ENCODE peak calls at places on chromosome 4, in five cellular contexts. V is K562, R is GM12891, X is HepG2, M is H1. A is an unnamed sample.

GRCh38 chr4:38308728-38309315 is 348.6 kb downstream of the PTTG2 start:
- DNase-seq in V (no peak), R (no peak), X (no peak), M (no peak), A (no peak)

GRCh38 chr4:158588777-158589176 is 67.1 kb downstream of the RXFP1 start:
- DNase-seq in V (no peak), R (no peak), X (no peak), M (no peak), A (no peak)

GRCh38 chr4:53043900-53044650 is 182.0 kb downstream of the RASL11B start:
- DNase-seq in V (no peak), R (no peak), X (no peak), M (no peak), A (no peak)

GRCh38 chr4:113732923-113733527 is 28.5 kb downstream of the CAMK2D start:
- DNase-seq in V (no peak), R (no peak), X (no peak), M (no peak), A (no peak)

GRCh38 chr4:89001647-89002518 is 55.1 kb downstream of the FAM13A start:
- DNase-seq in V (no peak), R (no peak), X (no peak), M (no peak), A (no peak)

GRCh38 chr4:107760281-107760947 is 40.4 kb upstream of the PAPSS1 start:
- DNase-seq in V (no peak), R (no peak), X (peak; percentile 23), M (no peak), A (no peak)

GRCh38 chr4:4941741-4942140 is 77.5 kb downstream of the CYTL1 start:
- DNase-seq in V (no peak), R (no peak), X (no peak), M (no peak), A (no peak)

GRCh38 chr4:185542626-185543336 is 7.5 kb upstream of the PDLIM3 start:
- DNase-seq in V (no peak), R (no peak), X (no peak), M (no peak), A (no peak)

GRCh38 chr4:168832746-168833575 is 177.1 kb downstream of the CBR4 start:
- DNase-seq in V (no peak), R (peak; percentile 10), X (no peak), M (peak; percentile 80), A (no peak)

GRCh38 chr4:26717332-26717731 is 133.4 kb downstream of the TBC1D19 start:
- DNase-seq in V (no peak), R (no peak), X (no peak), M (no peak), A (no peak)

GRCh38 chr4:118967393-118967792 is 78.7 kb downstream of the SYNPO2 start:
- DNase-seq in V (no peak), R (no peak), X (no peak), M (no peak), A (no peak)

GRCh38 chr4:121156822-121157769 is 7.0 kb downstream of the TNIP3 start:
- DNase-seq in V (no peak), R (no peak), X (no peak), M (peak; percentile 81), A (no peak)

GRCh38 chr4:153521995-153522799 is 56.0 kb downstream of the TMEM131L start:
- DNase-seq in V (no peak), R (no peak), X (no peak), M (no peak), A (no peak)

GRCh38 chr4:48899950-48900349 is 6.6 kb downstream of the OCIAD2 start:
- DNase-seq in V (peak; percentile 30), R (no peak), X (no peak), M (no peak), A (no peak)

GRCh38 chr4:71566856-71567255 is 217.0 kb downstream of the GC start:
- DNase-seq in V (no peak), R (no peak), X (no peak), M (no peak), A (no peak)

GRCh38 chr4:10605746-10606482 is 78.7 kb downstream of the CLNK start:
- DNase-seq in V (no peak), R (no peak), X (no peak), M (no peak), A (no peak)

GRCh38 chr4:45283352-45283751 is 557.0 kb upstream of the GNPDA2 start:
- DNase-seq in V (no peak), R (no peak), X (no peak), M (no peak), A (no peak)

GRCh38 chr4:177222776-177223175 is 86.9 kb upstream of the NEIL3 start:
- DNase-seq in V (no peak), R (no peak), X (no peak), M (no peak), A (no peak)

GRCh38 chr4:22695917-22696316 is 3.2 kb downstream of the GBA3 start:
- DNase-seq in V (no peak), R (no peak), X (no peak), M (no peak), A (no peak)

GRCh38 chr4:55169352-55169959 is 44.1 kb upstream of the KDR start:
- DNase-seq in V (no peak), R (no peak), X (peak; percentile 18), M (no peak), A (no peak)

GRCh38 chr4:137611998-137612700 is 79.9 kb upstream of the PCDH18 start:
- DNase-seq in V (no peak), R (no peak), X (no peak), M (no peak), A (no peak)

GRCh38 chr4:161856711-161857326 is 307.0 kb downstream of the FSTL5 start:
- DNase-seq in V (no peak), R (no peak), X (no peak), M (no peak), A (no peak)

GRCh38 chr4:185592845-185593488 is 57.7 kb upstream of the PDLIM3 start:
- DNase-seq in V (no peak), R (no peak), X (no peak), M (no peak), A (no peak)

DNA sequence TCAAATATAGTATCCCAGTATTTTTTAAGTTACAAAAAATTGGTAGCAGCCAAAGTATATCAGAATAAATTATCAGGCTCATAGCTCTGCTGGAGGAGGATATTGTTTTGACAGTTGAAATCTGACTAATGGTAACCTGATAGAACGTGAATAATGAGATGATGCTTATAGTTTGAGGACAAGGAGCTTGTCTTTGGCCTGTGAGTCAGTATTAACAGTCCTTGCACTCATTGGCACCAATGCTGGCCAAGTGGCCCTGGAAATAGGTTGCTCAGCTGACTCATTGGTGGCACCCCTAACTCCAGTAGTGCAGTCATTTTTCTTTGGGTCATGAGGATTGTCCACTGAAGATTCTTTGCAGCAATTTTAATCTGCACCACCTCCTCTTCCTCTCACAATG is 203.3 kb upstream of the JADE1 start:
- DNase-seq in V (no peak), R (no peak), X (no peak), M (peak; percentile 24), A (no peak)
- TF ChIP-seq TAF1 in V (no peak), R (no peak), X (no peak), M (no peak), A (no peak)

GRCh38 chr4:109412805-109413204 is 20.8 kb upstream of the SEC24B start:
- DNase-seq in V (no peak), R (no peak), X (no peak), M (no peak), A (no peak)
- TF ChIP-seq POLR2AphosphoS5 in V (no peak), R (no peak), X (no peak), M (no peak), A (no peak)

DNA sequence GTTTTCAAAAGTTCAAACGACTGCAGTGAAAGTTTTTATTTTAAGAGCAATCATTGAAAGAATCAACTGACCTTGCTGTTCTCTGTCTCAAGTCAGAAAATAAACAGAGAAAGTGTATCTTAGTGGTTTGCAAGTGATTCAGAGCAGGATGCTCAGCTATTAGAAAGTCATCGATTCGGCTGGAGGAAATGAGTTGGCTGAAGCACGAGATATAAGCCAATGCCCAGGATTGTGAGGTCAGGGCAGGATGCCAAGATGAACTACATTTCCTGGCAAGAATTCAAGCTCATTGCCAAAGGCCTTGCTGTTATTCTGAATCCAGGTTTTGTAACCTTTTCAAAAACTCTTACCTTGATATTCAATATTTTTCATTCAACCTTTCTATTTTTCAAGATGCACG is 541.4 kb upstream of the BOD1L1 start:
- DNase-seq in V (no peak), R (no peak), X (no peak), M (no peak), A (no peak)
- TF ChIP-seq POLR2A in V (no peak), R (no peak), X (no peak), M (no peak), A (no peak)

DNA sequence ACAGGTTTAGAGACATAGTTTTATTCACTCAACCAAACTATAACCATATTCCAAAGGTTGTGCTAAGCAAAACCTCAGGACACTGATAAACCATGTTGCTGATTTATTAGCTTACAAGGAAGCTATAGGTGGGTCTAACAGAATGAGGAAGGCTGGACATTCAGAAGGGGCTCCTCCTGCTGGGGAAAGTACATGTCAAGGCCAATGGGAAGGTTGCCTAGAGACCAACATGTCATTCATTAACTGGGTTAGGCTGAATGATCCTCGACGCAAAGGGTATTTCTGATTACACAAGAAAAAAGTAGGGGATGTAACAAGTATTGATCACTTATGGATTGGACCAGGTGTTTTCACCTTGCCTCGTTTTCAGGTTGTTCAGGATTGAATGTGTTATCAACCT is 30.3 kb downstream of the SLC10A6 start:
- DNase-seq in V (peak; percentile 9), R (no peak), X (peak; percentile 28), M (no peak), A (no peak)
- TF ChIP-seq TAF1 in V (no peak), R (no peak), X (no peak), M (no peak), A (no peak)

GRCh38 chr4:85734446-85734845 is 259.5 kb downstream of the ARHGAP24 start:
- DNase-seq in V (no peak), R (no peak), X (no peak), M (no peak), A (no peak)
- TF ChIP-seq POLR2AphosphoS5 in V (no peak), R (no peak), X (no peak), M (no peak), A (no peak)

A was measured in GM12892.